ENCODE peak calls at places on chromosomes 13 and 19, in seven cellular contexts. One of them, this sample, is unnamed.

GRCh38 chr13:25973576-25973975 is 78.2 kb downstream of the SHISA2 start:
- DNase-seq in substantia nigra: no peak
- DNase-seq in stimulated activated CD4-positive, alpha-beta T cell treated with anti-CD3 and anti-CD28 coated beads, Interleukin-4, amount 100 ng/mL, for 4 hours: no peak
- DNase-seq in hypothalamus: no peak
- DNase-seq in fibroblast of lung: no peak
- DNase-seq in progenitor cell of endocrine pancreas: no peak
- DNase-seq in activated CD4-positive, alpha-beta T cell treated with anti-CD3 and anti-CD28 coated beads, Interleukin-2, amount 50 U/mL, for 24 hours: no peak
- DNase-seq in this sample: no peak

GRCh38 chr19:11420429-11420893 is 1.3 kb upstream of the RGL3 start:
- DNase-seq in hypothalamus: no peak
- DNase-seq in stimulated activated CD4-positive, alpha-beta T cell treated with anti-CD3 and anti-CD28 coated beads, Interleukin-4, amount 100 ng/mL, for 4 hours: no peak
- DNase-seq in fibroblast of lung: no peak
- DNase-seq in progenitor cell of endocrine pancreas: no peak
- DNase-seq in activated CD4-positive, alpha-beta T cell treated with anti-CD3 and anti-CD28 coated beads, Interleukin-2, amount 50 U/mL, for 24 hours: no peak
- DNase-seq in substantia nigra: no peak
- DNase-seq in this sample: no peak

GRCh38 chr19:39401549-39402416 is 4.9 kb upstream of the ZFP36 start:
- DNase-seq in fibroblast of lung: peak
- DNase-seq in substantia nigra: no peak
- DNase-seq in progenitor cell of endocrine pancreas: no peak
- DNase-seq in activated CD4-positive, alpha-beta T cell treated with anti-CD3 and anti-CD28 coated beads, Interleukin-2, amount 50 U/mL, for 24 hours: no peak
- DNase-seq in hypothalamus: no peak
- DNase-seq in stimulated activated CD4-positive, alpha-beta T cell treated with anti-CD3 and anti-CD28 coated beads, Interleukin-4, amount 100 ng/mL, for 4 hours: peak
- DNase-seq in this sample: no peak

GRCh38 chr19:15091918-15092753 is 10.1 kb downstream of the OR1I1 start:
- DNase-seq in progenitor cell of endocrine pancreas: no peak
- DNase-seq in fibroblast of lung: peak
- DNase-seq in hypothalamus: no peak
- DNase-seq in substantia nigra: no peak
- DNase-seq in stimulated activated CD4-positive, alpha-beta T cell treated with anti-CD3 and anti-CD28 coated beads, Interleukin-4, amount 100 ng/mL, for 4 hours: no peak
- DNase-seq in activated CD4-positive, alpha-beta T cell treated with anti-CD3 and anti-CD28 coated beads, Interleukin-2, amount 50 U/mL, for 24 hours: no peak
- DNase-seq in this sample: no peak

GRCh38 chr13:39603424-39603947 is 493 bp upstream of the LHFPL6 start:
- DNase-seq in stimulated activated CD4-positive, alpha-beta T cell treated with anti-CD3 and anti-CD28 coated beads, Interleukin-4, amount 100 ng/mL, for 4 hours: no peak
- DNase-seq in progenitor cell of endocrine pancreas: no peak
- DNase-seq in substantia nigra: no peak
- DNase-seq in fibroblast of lung: peak
- DNase-seq in activated CD4-positive, alpha-beta T cell treated with anti-CD3 and anti-CD28 coated beads, Interleukin-2, amount 50 U/mL, for 24 hours: no peak
- DNase-seq in hypothalamus: no peak
- DNase-seq in this sample: no peak

GRCh38 chr19:2054763-2055162 is 3.7 kb upstream of the MKNK2 start:
- DNase-seq in activated CD4-positive, alpha-beta T cell treated with anti-CD3 and anti-CD28 coated beads, Interleukin-2, amount 50 U/mL, for 24 hours: no peak
- DNase-seq in progenitor cell of endocrine pancreas: no peak
- DNase-seq in substantia nigra: no peak
- DNase-seq in stimulated activated CD4-positive, alpha-beta T cell treated with anti-CD3 and anti-CD28 coated beads, Interleukin-4, amount 100 ng/mL, for 4 hours: no peak
- DNase-seq in fibroblast of lung: no peak
- DNase-seq in hypothalamus: no peak
- DNase-seq in this sample: no peak

GRCh38 chr19:17557461-17557860 is 2.0 kb downstream of the COLGALT1 start:
- DNase-seq in hypothalamus: no peak
- DNase-seq in activated CD4-positive, alpha-beta T cell treated with anti-CD3 and anti-CD28 coated beads, Interleukin-2, amount 50 U/mL, for 24 hours: no peak
- DNase-seq in stimulated activated CD4-positive, alpha-beta T cell treated with anti-CD3 and anti-CD28 coated beads, Interleukin-4, amount 100 ng/mL, for 4 hours: no peak
- DNase-seq in substantia nigra: no peak
- DNase-seq in progenitor cell of endocrine pancreas: no peak
- DNase-seq in fibroblast of lung: no peak
- DNase-seq in this sample: no peak

GRCh38 chr13:80904386-80904785 is 563.5 kb upstream of the SPRY2 start:
- DNase-seq in hypothalamus: no peak
- DNase-seq in fibroblast of lung: no peak
- DNase-seq in progenitor cell of endocrine pancreas: no peak
- DNase-seq in activated CD4-positive, alpha-beta T cell treated with anti-CD3 and anti-CD28 coated beads, Interleukin-2, amount 50 U/mL, for 24 hours: no peak
- DNase-seq in substantia nigra: no peak
- DNase-seq in stimulated activated CD4-positive, alpha-beta T cell treated with anti-CD3 and anti-CD28 coated beads, Interleukin-4, amount 100 ng/mL, for 4 hours: no peak
- DNase-seq in this sample: no peak

GRCh38 chr13:36815069-36815468 is 4.0 kb upstream of the RFXAP start:
- DNase-seq in stimulated activated CD4-positive, alpha-beta T cell treated with anti-CD3 and anti-CD28 coated beads, Interleukin-4, amount 100 ng/mL, for 4 hours: no peak
- DNase-seq in substantia nigra: no peak
- DNase-seq in fibroblast of lung: no peak
- DNase-seq in progenitor cell of endocrine pancreas: no peak
- DNase-seq in activated CD4-positive, alpha-beta T cell treated with anti-CD3 and anti-CD28 coated beads, Interleukin-2, amount 50 U/mL, for 24 hours: no peak
- DNase-seq in hypothalamus: no peak
- DNase-seq in this sample: no peak

GRCh38 chr19:46691104-46691503 is 25.8 kb downstream of the PRKD2 start:
- DNase-seq in activated CD4-positive, alpha-beta T cell treated with anti-CD3 and anti-CD28 coated beads, Interleukin-2, amount 50 U/mL, for 24 hours: no peak
- DNase-seq in stimulated activated CD4-positive, alpha-beta T cell treated with anti-CD3 and anti-CD28 coated beads, Interleukin-4, amount 100 ng/mL, for 4 hours: no peak
- DNase-seq in substantia nigra: no peak
- DNase-seq in fibroblast of lung: no peak
- DNase-seq in progenitor cell of endocrine pancreas: no peak
- DNase-seq in hypothalamus: no peak
- DNase-seq in this sample: no peak

GRCh38 chr19:5050016-5050656 is 81.2 kb downstream of the KDM4B start:
- DNase-seq in stimulated activated CD4-positive, alpha-beta T cell treated with anti-CD3 and anti-CD28 coated beads, Interleukin-4, amount 100 ng/mL, for 4 hours: no peak
- DNase-seq in activated CD4-positive, alpha-beta T cell treated with anti-CD3 and anti-CD28 coated beads, Interleukin-2, amount 50 U/mL, for 24 hours: no peak
- DNase-seq in hypothalamus: no peak
- DNase-seq in substantia nigra: no peak
- DNase-seq in fibroblast of lung: no peak
- DNase-seq in progenitor cell of endocrine pancreas: no peak
- DNase-seq in this sample: no peak

GRCh38 chr19:38425810-38426466 is at the start of gene RASGRP4:
- DNase-seq in stimulated activated CD4-positive, alpha-beta T cell treated with anti-CD3 and anti-CD28 coated beads, Interleukin-4, amount 100 ng/mL, for 4 hours: peak
- DNase-seq in fibroblast of lung: no peak
- DNase-seq in substantia nigra: no peak
- DNase-seq in activated CD4-positive, alpha-beta T cell treated with anti-CD3 and anti-CD28 coated beads, Interleukin-2, amount 50 U/mL, for 24 hours: no peak
- DNase-seq in hypothalamus: no peak
- DNase-seq in progenitor cell of endocrine pancreas: no peak
- DNase-seq in this sample: no peak

GRCh38 chr13:39767791-39768564 is 112.5 kb downstream of the COG6 start:
- DNase-seq in substantia nigra: no peak
- DNase-seq in hypothalamus: no peak
- DNase-seq in fibroblast of lung: no peak
- DNase-seq in stimulated activated CD4-positive, alpha-beta T cell treated with anti-CD3 and anti-CD28 coated beads, Interleukin-4, amount 100 ng/mL, for 4 hours: no peak
- DNase-seq in progenitor cell of endocrine pancreas: no peak
- DNase-seq in activated CD4-positive, alpha-beta T cell treated with anti-CD3 and anti-CD28 coated beads, Interleukin-2, amount 50 U/mL, for 24 hours: no peak
- DNase-seq in this sample: no peak

GRCh38 chr13:46051958-46052313 is 610 bp downstream of the ZC3H13 start:
- DNase-seq in fibroblast of lung: no peak
- DNase-seq in activated CD4-positive, alpha-beta T cell treated with anti-CD3 and anti-CD28 coated beads, Interleukin-2, amount 50 U/mL, for 24 hours: no peak
- DNase-seq in hypothalamus: no peak
- DNase-seq in stimulated activated CD4-positive, alpha-beta T cell treated with anti-CD3 and anti-CD28 coated beads, Interleukin-4, amount 100 ng/mL, for 4 hours: no peak
- DNase-seq in substantia nigra: no peak
- DNase-seq in progenitor cell of endocrine pancreas: no peak
- DNase-seq in this sample: no peak

GRCh38 chr13:106917024-106917491 is 349.1 kb upstream of the ARGLU1 start:
- DNase-seq in hypothalamus: no peak
- DNase-seq in progenitor cell of endocrine pancreas: no peak
- DNase-seq in stimulated activated CD4-positive, alpha-beta T cell treated with anti-CD3 and anti-CD28 coated beads, Interleukin-4, amount 100 ng/mL, for 4 hours: no peak
- DNase-seq in substantia nigra: no peak
- DNase-seq in fibroblast of lung: no peak
- DNase-seq in activated CD4-positive, alpha-beta T cell treated with anti-CD3 and anti-CD28 coated beads, Interleukin-2, amount 50 U/mL, for 24 hours: no peak
- DNase-seq in this sample: no peak

GRCh38 chr19:12720851-12721655 is 2.7 kb downstream of the TNPO2 start:
- DNase-seq in substantia nigra: no peak
- DNase-seq in progenitor cell of endocrine pancreas: no peak
- DNase-seq in activated CD4-positive, alpha-beta T cell treated with anti-CD3 and anti-CD28 coated beads, Interleukin-2, amount 50 U/mL, for 24 hours: no peak
- DNase-seq in fibroblast of lung: peak
- DNase-seq in hypothalamus: peak
- DNase-seq in stimulated activated CD4-positive, alpha-beta T cell treated with anti-CD3 and anti-CD28 coated beads, Interleukin-4, amount 100 ng/mL, for 4 hours: no peak
- DNase-seq in this sample: no peak

GRCh38 chr19:55692681-55693081 is 17.7 kb downstream of the EPN1 start:
- DNase-seq in activated CD4-positive, alpha-beta T cell treated with anti-CD3 and anti-CD28 coated beads, Interleukin-2, amount 50 U/mL, for 24 hours: no peak
- DNase-seq in hypothalamus: no peak
- DNase-seq in progenitor cell of endocrine pancreas: no peak
- DNase-seq in substantia nigra: no peak
- DNase-seq in stimulated activated CD4-positive, alpha-beta T cell treated with anti-CD3 and anti-CD28 coated beads, Interleukin-4, amount 100 ng/mL, for 4 hours: no peak
- DNase-seq in fibroblast of lung: no peak
- DNase-seq in this sample: no peak

GRCh38 chr19:50159078-50159477 is 4.0 kb downstream of the IZUMO2 start:
- DNase-seq in substantia nigra: no peak
- DNase-seq in fibroblast of lung: no peak
- DNase-seq in progenitor cell of endocrine pancreas: no peak
- DNase-seq in activated CD4-positive, alpha-beta T cell treated with anti-CD3 and anti-CD28 coated beads, Interleukin-2, amount 50 U/mL, for 24 hours: no peak
- DNase-seq in stimulated activated CD4-positive, alpha-beta T cell treated with anti-CD3 and anti-CD28 coated beads, Interleukin-4, amount 100 ng/mL, for 4 hours: no peak
- DNase-seq in hypothalamus: no peak
- DNase-seq in this sample: no peak

GRCh38 chr13:29901714-29902631 is 51.6 kb upstream of the UBL3 start:
- DNase-seq in activated CD4-positive, alpha-beta T cell treated with anti-CD3 and anti-CD28 coated beads, Interleukin-2, amount 50 U/mL, for 24 hours: no peak
- DNase-seq in stimulated activated CD4-positive, alpha-beta T cell treated with anti-CD3 and anti-CD28 coated beads, Interleukin-4, amount 100 ng/mL, for 4 hours: no peak
- DNase-seq in hypothalamus: no peak
- DNase-seq in substantia nigra: no peak
- DNase-seq in fibroblast of lung: peak
- DNase-seq in progenitor cell of endocrine pancreas: no peak
- DNase-seq in this sample: no peak

GRCh38 chr13:23771966-23772365 is 117.2 kb downstream of the MIPEP start:
- DNase-seq in progenitor cell of endocrine pancreas: no peak
- DNase-seq in hypothalamus: no peak
- DNase-seq in activated CD4-positive, alpha-beta T cell treated with anti-CD3 and anti-CD28 coated beads, Interleukin-2, amount 50 U/mL, for 24 hours: no peak
- DNase-seq in substantia nigra: no peak
- DNase-seq in stimulated activated CD4-positive, alpha-beta T cell treated with anti-CD3 and anti-CD28 coated beads, Interleukin-4, amount 100 ng/mL, for 4 hours: no peak
- DNase-seq in fibroblast of lung: peak
- DNase-seq in this sample: no peak

GRCh38 chr13:72462726-72463125 is 264.7 kb downstream of the MZT1 start:
- DNase-seq in substantia nigra: no peak
- DNase-seq in fibroblast of lung: peak
- DNase-seq in hypothalamus: no peak
- DNase-seq in activated CD4-positive, alpha-beta T cell treated with anti-CD3 and anti-CD28 coated beads, Interleukin-2, amount 50 U/mL, for 24 hours: no peak
- DNase-seq in progenitor cell of endocrine pancreas: no peak
- DNase-seq in stimulated activated CD4-positive, alpha-beta T cell treated with anti-CD3 and anti-CD28 coated beads, Interleukin-4, amount 100 ng/mL, for 4 hours: no peak
- DNase-seq in this sample: no peak

GRCh38 chr13:87093399-87093798 is 577.8 kb upstream of the SLITRK5 start:
- DNase-seq in stimulated activated CD4-positive, alpha-beta T cell treated with anti-CD3 and anti-CD28 coated beads, Interleukin-4, amount 100 ng/mL, for 4 hours: no peak
- DNase-seq in activated CD4-positive, alpha-beta T cell treated with anti-CD3 and anti-CD28 coated beads, Interleukin-2, amount 50 U/mL, for 24 hours: no peak
- DNase-seq in progenitor cell of endocrine pancreas: no peak
- DNase-seq in fibroblast of lung: peak
- DNase-seq in substantia nigra: no peak
- DNase-seq in hypothalamus: no peak
- DNase-seq in this sample: no peak

GRCh38 chr19:4624733-4625362 is 14.5 kb upstream of the TNFAIP8L1 start:
- DNase-seq in stimulated activated CD4-positive, alpha-beta T cell treated with anti-CD3 and anti-CD28 coated beads, Interleukin-4, amount 100 ng/mL, for 4 hours: no peak
- DNase-seq in progenitor cell of endocrine pancreas: no peak
- DNase-seq in substantia nigra: no peak
- DNase-seq in activated CD4-positive, alpha-beta T cell treated with anti-CD3 and anti-CD28 coated beads, Interleukin-2, amount 50 U/mL, for 24 hours: no peak
- DNase-seq in hypothalamus: no peak
- DNase-seq in fibroblast of lung: no peak
- DNase-seq in this sample: no peak

GRCh38 chr13:111859361-111860105 is 207.4 kb upstream of the SOX1 start:
- DNase-seq in substantia nigra: no peak
- DNase-seq in fibroblast of lung: no peak
- DNase-seq in stimulated activated CD4-positive, alpha-beta T cell treated with anti-CD3 and anti-CD28 coated beads, Interleukin-4, amount 100 ng/mL, for 4 hours: no peak
- DNase-seq in progenitor cell of endocrine pancreas: no peak
- DNase-seq in hypothalamus: no peak
- DNase-seq in activated CD4-positive, alpha-beta T cell treated with anti-CD3 and anti-CD28 coated beads, Interleukin-2, amount 50 U/mL, for 24 hours: no peak
- DNase-seq in this sample: no peak

GRCh38 chr19:17579523-17580244 is 24.2 kb downstream of the COLGALT1 start:
- DNase-seq in progenitor cell of endocrine pancreas: no peak
- DNase-seq in fibroblast of lung: peak
- DNase-seq in substantia nigra: no peak
- DNase-seq in activated CD4-positive, alpha-beta T cell treated with anti-CD3 and anti-CD28 coated beads, Interleukin-2, amount 50 U/mL, for 24 hours: no peak
- DNase-seq in hypothalamus: no peak
- DNase-seq in stimulated activated CD4-positive, alpha-beta T cell treated with anti-CD3 and anti-CD28 coated beads, Interleukin-4, amount 100 ng/mL, for 4 hours: no peak
- DNase-seq in this sample: no peak

GRCh38 chr13:111117961-111118360 is 2.9 kb downstream of the ARHGEF7 start:
- DNase-seq in fibroblast of lung: no peak
- DNase-seq in stimulated activated CD4-positive, alpha-beta T cell treated with anti-CD3 and anti-CD28 coated beads, Interleukin-4, amount 100 ng/mL, for 4 hours: no peak
- DNase-seq in progenitor cell of endocrine pancreas: no peak
- DNase-seq in hypothalamus: no peak
- DNase-seq in substantia nigra: no peak
- DNase-seq in activated CD4-positive, alpha-beta T cell treated with anti-CD3 and anti-CD28 coated beads, Interleukin-2, amount 50 U/mL, for 24 hours: no peak
- DNase-seq in this sample: no peak

GRCh38 chr19:15235796-15236195 is 3.5 kb upstream of the EPHX3 start:
- DNase-seq in progenitor cell of endocrine pancreas: no peak
- DNase-seq in substantia nigra: no peak
- DNase-seq in hypothalamus: no peak
- DNase-seq in fibroblast of lung: no peak
- DNase-seq in stimulated activated CD4-positive, alpha-beta T cell treated with anti-CD3 and anti-CD28 coated beads, Interleukin-4, amount 100 ng/mL, for 4 hours: no peak
- DNase-seq in activated CD4-positive, alpha-beta T cell treated with anti-CD3 and anti-CD28 coated beads, Interleukin-2, amount 50 U/mL, for 24 hours: no peak
- DNase-seq in this sample: no peak

GRCh38 chr13:87128006-87128405 is 543.2 kb upstream of the SLITRK5 start:
- DNase-seq in substantia nigra: no peak
- DNase-seq in fibroblast of lung: peak
- DNase-seq in hypothalamus: no peak
- DNase-seq in progenitor cell of endocrine pancreas: no peak
- DNase-seq in activated CD4-positive, alpha-beta T cell treated with anti-CD3 and anti-CD28 coated beads, Interleukin-2, amount 50 U/mL, for 24 hours: no peak
- DNase-seq in stimulated activated CD4-positive, alpha-beta T cell treated with anti-CD3 and anti-CD28 coated beads, Interleukin-4, amount 100 ng/mL, for 4 hours: no peak
- DNase-seq in this sample: no peak

GRCh38 chr19:37983153-37983552 is 76.1 kb downstream of the SIPA1L3 start:
- DNase-seq in activated CD4-positive, alpha-beta T cell treated with anti-CD3 and anti-CD28 coated beads, Interleukin-2, amount 50 U/mL, for 24 hours: no peak
- DNase-seq in progenitor cell of endocrine pancreas: no peak
- DNase-seq in fibroblast of lung: no peak
- DNase-seq in stimulated activated CD4-positive, alpha-beta T cell treated with anti-CD3 and anti-CD28 coated beads, Interleukin-4, amount 100 ng/mL, for 4 hours: no peak
- DNase-seq in substantia nigra: no peak
- DNase-seq in hypothalamus: no peak
- DNase-seq in this sample: peak

GRCh38 chr19:5972355-5972731 is 5.6 kb downstream of the RANBP3 start:
- DNase-seq in substantia nigra: no peak
- DNase-seq in progenitor cell of endocrine pancreas: no peak
- DNase-seq in activated CD4-positive, alpha-beta T cell treated with anti-CD3 and anti-CD28 coated beads, Interleukin-2, amount 50 U/mL, for 24 hours: no peak
- DNase-seq in hypothalamus: no peak
- DNase-seq in fibroblast of lung: no peak
- DNase-seq in stimulated activated CD4-positive, alpha-beta T cell treated with anti-CD3 and anti-CD28 coated beads, Interleukin-4, amount 100 ng/mL, for 4 hours: no peak
- DNase-seq in this sample: no peak

GRCh38 chr13:21219044-21219381 is 42.6 kb downstream of the MRPL57 start:
- DNase-seq in progenitor cell of endocrine pancreas: no peak
- DNase-seq in hypothalamus: no peak
- DNase-seq in stimulated activated CD4-positive, alpha-beta T cell treated with anti-CD3 and anti-CD28 coated beads, Interleukin-4, amount 100 ng/mL, for 4 hours: no peak
- DNase-seq in activated CD4-positive, alpha-beta T cell treated with anti-CD3 and anti-CD28 coated beads, Interleukin-2, amount 50 U/mL, for 24 hours: no peak
- DNase-seq in fibroblast of lung: no peak
- DNase-seq in substantia nigra: no peak
- DNase-seq in this sample: no peak

GRCh38 chr19:51440846-51441409 is 17.3 kb downstream of the SIGLEC8 start:
- DNase-seq in progenitor cell of endocrine pancreas: no peak
- DNase-seq in hypothalamus: no peak
- DNase-seq in fibroblast of lung: no peak
- DNase-seq in stimulated activated CD4-positive, alpha-beta T cell treated with anti-CD3 and anti-CD28 coated beads, Interleukin-4, amount 100 ng/mL, for 4 hours: peak
- DNase-seq in substantia nigra: no peak
- DNase-seq in activated CD4-positive, alpha-beta T cell treated with anti-CD3 and anti-CD28 coated beads, Interleukin-2, amount 50 U/mL, for 24 hours: peak
- DNase-seq in this sample: no peak

GRCh38 chr19:36266375-36266961 is 51.6 kb downstream of the ZNF146 start:
- DNase-seq in progenitor cell of endocrine pancreas: no peak
- DNase-seq in stimulated activated CD4-positive, alpha-beta T cell treated with anti-CD3 and anti-CD28 coated beads, Interleukin-4, amount 100 ng/mL, for 4 hours: no peak
- DNase-seq in fibroblast of lung: peak
- DNase-seq in hypothalamus: no peak
- DNase-seq in activated CD4-positive, alpha-beta T cell treated with anti-CD3 and anti-CD28 coated beads, Interleukin-2, amount 50 U/mL, for 24 hours: no peak
- DNase-seq in substantia nigra: no peak
- DNase-seq in this sample: no peak

GRCh38 chr13:84192125-84192524 is 309.9 kb upstream of the SLITRK1 start:
- DNase-seq in fibroblast of lung: peak
- DNase-seq in progenitor cell of endocrine pancreas: no peak
- DNase-seq in substantia nigra: no peak
- DNase-seq in hypothalamus: no peak
- DNase-seq in activated CD4-positive, alpha-beta T cell treated with anti-CD3 and anti-CD28 coated beads, Interleukin-2, amount 50 U/mL, for 24 hours: no peak
- DNase-seq in stimulated activated CD4-positive, alpha-beta T cell treated with anti-CD3 and anti-CD28 coated beads, Interleukin-4, amount 100 ng/mL, for 4 hours: no peak
- DNase-seq in this sample: no peak

GRCh38 chr19:13023666-13024065 is 28.4 kb downstream of the NFIX start:
- DNase-seq in progenitor cell of endocrine pancreas: no peak
- DNase-seq in hypothalamus: no peak
- DNase-seq in fibroblast of lung: peak
- DNase-seq in activated CD4-positive, alpha-beta T cell treated with anti-CD3 and anti-CD28 coated beads, Interleukin-2, amount 50 U/mL, for 24 hours: no peak
- DNase-seq in substantia nigra: no peak
- DNase-seq in stimulated activated CD4-positive, alpha-beta T cell treated with anti-CD3 and anti-CD28 coated beads, Interleukin-4, amount 100 ng/mL, for 4 hours: no peak
- DNase-seq in this sample: no peak

GRCh38 chr13:44171151-44171550 is 202.5 kb upstream of the SERP2 start:
- DNase-seq in substantia nigra: no peak
- DNase-seq in stimulated activated CD4-positive, alpha-beta T cell treated with anti-CD3 and anti-CD28 coated beads, Interleukin-4, amount 100 ng/mL, for 4 hours: no peak
- DNase-seq in hypothalamus: no peak
- DNase-seq in activated CD4-positive, alpha-beta T cell treated with anti-CD3 and anti-CD28 coated beads, Interleukin-2, amount 50 U/mL, for 24 hours: no peak
- DNase-seq in fibroblast of lung: no peak
- DNase-seq in progenitor cell of endocrine pancreas: no peak
- DNase-seq in this sample: no peak

GRCh38 chr13:61024046-61024445 is 391.6 kb downstream of the PCDH20 start:
- DNase-seq in fibroblast of lung: no peak
- DNase-seq in stimulated activated CD4-positive, alpha-beta T cell treated with anti-CD3 and anti-CD28 coated beads, Interleukin-4, amount 100 ng/mL, for 4 hours: no peak
- DNase-seq in hypothalamus: no peak
- DNase-seq in progenitor cell of endocrine pancreas: no peak
- DNase-seq in activated CD4-positive, alpha-beta T cell treated with anti-CD3 and anti-CD28 coated beads, Interleukin-2, amount 50 U/mL, for 24 hours: no peak
- DNase-seq in substantia nigra: no peak
- DNase-seq in this sample: no peak

GRCh38 chr19:48717059-48717395 is 2.5 kb downstream of the MAMSTR start:
- DNase-seq in progenitor cell of endocrine pancreas: no peak
- DNase-seq in fibroblast of lung: peak
- DNase-seq in activated CD4-positive, alpha-beta T cell treated with anti-CD3 and anti-CD28 coated beads, Interleukin-2, amount 50 U/mL, for 24 hours: no peak
- DNase-seq in hypothalamus: no peak
- DNase-seq in substantia nigra: no peak
- DNase-seq in stimulated activated CD4-positive, alpha-beta T cell treated with anti-CD3 and anti-CD28 coated beads, Interleukin-4, amount 100 ng/mL, for 4 hours: no peak
- DNase-seq in this sample: no peak